ENCODE peak calls at places on chromosomes 7 and 10, in six cellular contexts. One of them, this sample, is unnamed.

GRCh38 chr10:88270871-88271713 is 312.0 kb downstream of the RNLS start:
- DNase-seq in heart left ventricle: peak
- DNase-seq in lower lobe of right lung: no peak
- DNase-seq in AG10803: peak
- DNase-seq in fibroblast of pulmonary artery: peak
- DNase-seq in GM06990: peak
- DNase-seq in this sample: no peak

GRCh38 chr7:117774943-117775342 is 98.3 kb downstream of the CTTNBP2 start:
- DNase-seq in lower lobe of right lung: no peak
- DNase-seq in AG10803: no peak
- DNase-seq in fibroblast of pulmonary artery: no peak
- DNase-seq in heart left ventricle: no peak
- DNase-seq in GM06990: no peak
- DNase-seq in this sample: no peak

GRCh38 chr7:35697414-35698175 is 2.7 kb upstream of the HERPUD2 start:
- DNase-seq in lower lobe of right lung: no peak
- DNase-seq in GM06990: no peak
- DNase-seq in heart left ventricle: no peak
- DNase-seq in fibroblast of pulmonary artery: peak
- DNase-seq in AG10803: peak
- DNase-seq in this sample: no peak

GRCh38 chr7:8154290-8154689 is 107.7 kb downstream of the ICA1 start:
- DNase-seq in GM06990: no peak
- DNase-seq in AG10803: no peak
- DNase-seq in heart left ventricle: no peak
- DNase-seq in fibroblast of pulmonary artery: no peak
- DNase-seq in lower lobe of right lung: no peak
- DNase-seq in this sample: no peak

GRCh38 chr7:112452102-112452888 is 2.0 kb downstream of the IFRD1 start:
- DNase-seq in fibroblast of pulmonary artery: peak
- DNase-seq in heart left ventricle: peak
- DNase-seq in GM06990: no peak
- DNase-seq in lower lobe of right lung: peak
- DNase-seq in AG10803: peak
- DNase-seq in this sample: peak

GRCh38 chr7:27150568-27151340 is 1.6 kb downstream of the HOXA3 start:
- DNase-seq in lower lobe of right lung: peak
- DNase-seq in heart left ventricle: peak
- DNase-seq in fibroblast of pulmonary artery: peak
- DNase-seq in GM06990: peak
- DNase-seq in AG10803: peak
- DNase-seq in this sample: peak

GRCh38 chr7:26156454-26157365 is 4.7 kb downstream of the NFE2L3 start:
- DNase-seq in lower lobe of right lung: no peak
- DNase-seq in AG10803: peak
- DNase-seq in GM06990: peak
- DNase-seq in fibroblast of pulmonary artery: peak
- DNase-seq in heart left ventricle: no peak
- DNase-seq in this sample: peak

GRCh38 chr7:19572566-19572965 is 136.3 kb downstream of the POLR1F start:
- DNase-seq in heart left ventricle: no peak
- DNase-seq in fibroblast of pulmonary artery: peak
- DNase-seq in GM06990: no peak
- DNase-seq in lower lobe of right lung: no peak
- DNase-seq in AG10803: no peak
- DNase-seq in this sample: no peak

GRCh38 chr10:18455086-18455884 is 196.1 kb downstream of the NSUN6 start:
- DNase-seq in lower lobe of right lung: no peak
- DNase-seq in GM06990: no peak
- DNase-seq in heart left ventricle: no peak
- DNase-seq in fibroblast of pulmonary artery: no peak
- DNase-seq in AG10803: peak
- DNase-seq in this sample: no peak

GRCh38 chr7:69597278-69598076 is 798 bp upstream of the AUTS2 start:
- DNase-seq in AG10803: peak
- DNase-seq in fibroblast of pulmonary artery: no peak
- DNase-seq in GM06990: peak
- DNase-seq in heart left ventricle: peak
- DNase-seq in lower lobe of right lung: peak
- DNase-seq in this sample: no peak

GRCh38 chr10:72038458-72039001 is 49.8 kb downstream of the SPOCK2 start:
- DNase-seq in GM06990: no peak
- DNase-seq in fibroblast of pulmonary artery: peak
- DNase-seq in heart left ventricle: no peak
- DNase-seq in AG10803: peak
- DNase-seq in lower lobe of right lung: no peak
- DNase-seq in this sample: no peak

GRCh38 chr10:132169766-132170560 is 16.8 kb upstream of the DPYSL4 start:
- DNase-seq in lower lobe of right lung: no peak
- DNase-seq in heart left ventricle: peak
- DNase-seq in GM06990: no peak
- DNase-seq in fibroblast of pulmonary artery: no peak
- DNase-seq in AG10803: no peak
- DNase-seq in this sample: no peak

GRCh38 chr7:74101061-74101681 is 17.6 kb downstream of the LIMK1 start:
- DNase-seq in AG10803: peak
- DNase-seq in fibroblast of pulmonary artery: no peak
- DNase-seq in GM06990: peak
- DNase-seq in lower lobe of right lung: no peak
- DNase-seq in heart left ventricle: peak
- DNase-seq in this sample: no peak

GRCh38 chr7:3416453-3416852 is 115.4 kb downstream of the SDK1 start:
- DNase-seq in heart left ventricle: no peak
- DNase-seq in GM06990: no peak
- DNase-seq in AG10803: no peak
- DNase-seq in fibroblast of pulmonary artery: no peak
- DNase-seq in lower lobe of right lung: no peak
- DNase-seq in this sample: no peak

GRCh38 chr10:78165617-78166016 is 132.0 kb downstream of the RPS24 start:
- DNase-seq in AG10803: no peak
- DNase-seq in lower lobe of right lung: no peak
- DNase-seq in heart left ventricle: no peak
- DNase-seq in fibroblast of pulmonary artery: no peak
- DNase-seq in GM06990: no peak
- DNase-seq in this sample: no peak
- TF ChIP-seq CTCF in AG10803: no peak
- TF ChIP-seq CTCF in lower lobe of right lung: no peak
- TF ChIP-seq CTCF in heart left ventricle: no peak
- TF ChIP-seq CTCF in fibroblast of pulmonary artery: no peak
- TF ChIP-seq CTCF in GM06990: no peak
- TF ChIP-seq CTCF in this sample: no peak

DNA sequence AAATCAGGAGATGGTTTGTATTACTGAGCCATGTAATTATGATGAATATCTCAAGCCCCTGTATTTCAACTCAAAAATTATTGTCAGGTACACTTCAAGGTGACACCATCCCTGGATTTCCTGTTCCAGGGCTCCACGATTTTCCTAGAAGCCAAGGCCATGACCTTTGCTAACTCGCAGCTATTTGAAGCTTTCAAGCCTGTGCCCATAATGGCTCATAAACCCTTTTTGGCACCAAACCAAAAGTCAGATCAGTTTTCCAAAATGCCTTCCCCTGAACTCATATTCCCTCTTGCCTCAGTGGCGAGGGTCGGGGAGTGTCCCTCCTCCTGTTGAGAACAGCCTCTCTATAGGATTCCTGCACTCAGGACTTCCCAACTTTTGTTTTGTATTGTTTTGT is 70.8 kb downstream of the HIP1 start:
- DNase-seq in GM06990: no peak
- DNase-seq in fibroblast of pulmonary artery: no peak
- DNase-seq in heart left ventricle: no peak
- DNase-seq in lower lobe of right lung: no peak
- DNase-seq in AG10803: no peak
- DNase-seq in this sample: no peak
- TF ChIP-seq CTCF in GM06990: no peak
- TF ChIP-seq CTCF in fibroblast of pulmonary artery: no peak
- TF ChIP-seq CTCF in heart left ventricle: no peak
- TF ChIP-seq CTCF in lower lobe of right lung: no peak
- TF ChIP-seq CTCF in AG10803: no peak
- TF ChIP-seq CTCF in this sample: no peak

GRCh38 chr7:151539055-151539714 is 19.5 kb upstream of the RHEB start:
- DNase-seq in fibroblast of pulmonary artery: no peak
- DNase-seq in AG10803: no peak
- DNase-seq in GM06990: no peak
- DNase-seq in lower lobe of right lung: no peak
- DNase-seq in heart left ventricle: peak
- DNase-seq in this sample: no peak

GRCh38 chr7:151541709-151542499 is 22.2 kb upstream of the RHEB start:
- DNase-seq in GM06990: no peak
- DNase-seq in lower lobe of right lung: no peak
- DNase-seq in fibroblast of pulmonary artery: no peak
- DNase-seq in AG10803: no peak
- DNase-seq in heart left ventricle: no peak
- DNase-seq in this sample: no peak

GRCh38 chr7:151540146-151540545 is 20.5 kb upstream of the RHEB start:
- DNase-seq in heart left ventricle: no peak
- DNase-seq in GM06990: no peak
- DNase-seq in fibroblast of pulmonary artery: no peak
- DNase-seq in AG10803: no peak
- DNase-seq in lower lobe of right lung: no peak
- DNase-seq in this sample: no peak

GRCh38 chr7:151542606-151543130 is 23.0 kb upstream of the RHEB start:
- DNase-seq in lower lobe of right lung: no peak
- DNase-seq in GM06990: no peak
- DNase-seq in fibroblast of pulmonary artery: no peak
- DNase-seq in heart left ventricle: no peak
- DNase-seq in AG10803: no peak
- DNase-seq in this sample: no peak

GRCh38 chr7:151537818-151538561 is 18.3 kb upstream of the RHEB start:
- DNase-seq in fibroblast of pulmonary artery: no peak
- DNase-seq in AG10803: peak
- DNase-seq in GM06990: no peak
- DNase-seq in lower lobe of right lung: no peak
- DNase-seq in heart left ventricle: no peak
- DNase-seq in this sample: no peak
- TF ChIP-seq CTCF in fibroblast of pulmonary artery: no peak
- TF ChIP-seq CTCF in AG10803: no peak
- TF ChIP-seq CTCF in GM06990: no peak
- TF ChIP-seq CTCF in lower lobe of right lung: no peak
- TF ChIP-seq CTCF in heart left ventricle: no peak
- TF ChIP-seq CTCF in this sample: no peak

GRCh38 chr7:113918946-113919345 is at the start of gene PPP1R3A:
- DNase-seq in lower lobe of right lung: no peak
- DNase-seq in AG10803: no peak
- DNase-seq in heart left ventricle: peak
- DNase-seq in GM06990: no peak
- DNase-seq in fibroblast of pulmonary artery: no peak
- DNase-seq in this sample: no peak
- TF ChIP-seq CTCF in lower lobe of right lung: no peak
- TF ChIP-seq CTCF in AG10803: no peak
- TF ChIP-seq CTCF in heart left ventricle: no peak
- TF ChIP-seq CTCF in GM06990: no peak
- TF ChIP-seq CTCF in fibroblast of pulmonary artery: no peak
- TF ChIP-seq CTCF in this sample: no peak

GRCh38 chr10:84946984-84947383 is 618.6 kb downstream of the CCSER2 start:
- DNase-seq in heart left ventricle: no peak
- DNase-seq in GM06990: no peak
- DNase-seq in lower lobe of right lung: no peak
- DNase-seq in fibroblast of pulmonary artery: no peak
- DNase-seq in AG10803: no peak
- DNase-seq in this sample: no peak
- TF ChIP-seq CTCF in heart left ventricle: no peak
- TF ChIP-seq CTCF in GM06990: no peak
- TF ChIP-seq CTCF in lower lobe of right lung: no peak
- TF ChIP-seq CTCF in fibroblast of pulmonary artery: no peak
- TF ChIP-seq CTCF in AG10803: no peak
- TF ChIP-seq CTCF in this sample: no peak

DNA sequence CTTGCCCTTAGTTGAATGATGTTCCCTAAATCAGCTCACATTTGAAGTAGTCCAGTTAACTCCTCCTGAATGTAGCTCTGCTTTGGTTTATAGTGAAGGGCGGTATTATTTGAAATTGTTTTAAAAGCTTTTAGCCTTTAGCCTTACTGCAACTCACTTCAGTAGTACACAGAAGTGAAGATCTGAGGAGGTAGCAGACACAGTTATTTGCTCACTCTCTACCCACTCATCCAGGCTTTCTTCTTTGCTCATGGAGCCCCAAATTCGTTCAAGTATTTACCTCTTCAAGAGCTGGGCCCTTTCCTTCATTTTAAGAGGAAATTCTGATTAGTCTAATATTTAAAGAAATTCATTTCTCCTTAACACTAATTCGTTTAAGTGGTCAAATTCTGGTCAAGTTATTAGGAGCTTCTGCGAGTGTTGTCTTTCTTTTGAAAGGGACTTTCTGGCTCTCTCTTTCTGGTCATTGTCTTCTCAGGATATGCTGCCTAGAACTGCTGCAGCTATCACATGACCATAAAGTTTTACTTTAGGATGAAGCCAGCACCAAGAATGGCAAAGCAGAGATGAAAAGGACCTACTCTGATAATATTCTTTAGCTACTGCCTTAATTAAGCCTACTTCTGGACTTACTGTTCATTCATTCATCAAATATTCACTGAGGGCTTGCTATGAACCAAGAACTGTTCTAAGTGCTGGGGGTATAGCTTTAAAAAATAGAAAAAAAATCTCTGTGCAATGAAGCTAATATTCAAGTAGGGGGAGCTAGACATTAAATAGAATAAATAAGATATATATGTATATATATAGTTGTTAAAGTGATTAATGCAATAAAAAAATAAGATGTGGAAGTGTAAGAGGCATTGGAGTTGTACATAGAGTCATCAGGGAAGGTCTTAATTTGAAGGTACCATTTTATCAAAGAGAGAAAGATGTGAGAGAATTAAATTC is 180.9 kb upstream of the AGR3 start:
- DNase-seq in fibroblast of pulmonary artery: peak
- DNase-seq in GM06990: no peak
- DNase-seq in AG10803: no peak
- DNase-seq in heart left ventricle: no peak
- DNase-seq in lower lobe of right lung: no peak
- DNase-seq in this sample: no peak
- TF ChIP-seq CTCF in fibroblast of pulmonary artery: peak
- TF ChIP-seq CTCF in GM06990: no peak
- TF ChIP-seq CTCF in AG10803: peak
- TF ChIP-seq CTCF in heart left ventricle: peak
- TF ChIP-seq CTCF in lower lobe of right lung: no peak
- TF ChIP-seq CTCF in this sample: peak

GRCh38 chr7:96596120-96596826 is 113.4 kb downstream of the SEM1 start:
- DNase-seq in AG10803: peak
- DNase-seq in lower lobe of right lung: no peak
- DNase-seq in GM06990: no peak
- DNase-seq in heart left ventricle: no peak
- DNase-seq in fibroblast of pulmonary artery: peak
- DNase-seq in this sample: no peak
- TF ChIP-seq CTCF in AG10803: no peak
- TF ChIP-seq CTCF in lower lobe of right lung: no peak
- TF ChIP-seq CTCF in GM06990: peak
- TF ChIP-seq CTCF in heart left ventricle: no peak
- TF ChIP-seq CTCF in fibroblast of pulmonary artery: peak
- TF ChIP-seq CTCF in this sample: peak

This sample was measured in Calu3.